ENCODE peak calls at places on chromosomes 5 and 9, in six cellular contexts. U is WERI-Rb-1, M is BE2C, G is GM10248, R is glutamatergic neuron, E is GM23338. N is an unnamed sample.

GRCh38 chr9:120856700-120857099 is 14.0 kb upstream of the PSMD5 start:
- DNase-seq in E (no peak), G (no peak), R (no peak), U (no peak), M (no peak), N (no peak)

GRCh38 chr9:123031963-123032362 is 1.5 kb upstream of the GPR21 start:
- DNase-seq in G (no peak), U (no peak), R (no peak), E (no peak), M (no peak), N (no peak)

GRCh38 chr9:97910273-97910844 is 11.9 kb downstream of the TRMO start:
- DNase-seq in U (no peak), R (no peak), G (no peak), M (no peak), E (no peak), N (no peak)

GRCh38 chr9:108270041-108270440 is 585.7 kb downstream of the ACTL7B start:
- DNase-seq in R (no peak), E (no peak), U (no peak), M (no peak), G (no peak), N (no peak)

GRCh38 chr5:13957032-13957645 is 12.7 kb upstream of the DNAH5 start:
- DNase-seq in E (peak), R (no peak), M (peak), U (peak), G (peak), N (peak)

GRCh38 chr5:74406844-74407243 is 233.7 kb downstream of the ENC1 start:
- DNase-seq in G (no peak), R (no peak), E (no peak), U (no peak), M (no peak), N (no peak)

GRCh38 chr5:36422957-36423356 is 121.3 kb upstream of the RANBP3L start:
- DNase-seq in E (no peak), M (no peak), R (no peak), U (no peak), G (no peak), N (no peak)

GRCh38 chr5:136712628-136713027 is 347.3 kb upstream of the TRPC7 start:
- DNase-seq in M (no peak), U (no peak), E (no peak), R (no peak), G (no peak), N (no peak)

GRCh38 chr9:136596630-136597031 is 50.8 kb upstream of the NOTCH1 start:
- DNase-seq in U (no peak), G (no peak), E (no peak), M (no peak), R (no peak), N (no peak)

GRCh38 chr9:137836831-137837241 is 40.7 kb upstream of the CACNA1B start:
- DNase-seq in E (peak), R (peak), G (no peak), M (peak), U (peak), N (no peak)

GRCh38 chr9:71796368-71796767 is 28.1 kb upstream of the CEMIP2 start:
- DNase-seq in E (no peak), M (no peak), G (no peak), R (no peak), U (no peak), N (no peak)

GRCh38 chr9:82492274-82492673 is 503.7 kb downstream of the SPATA31D1 start:
- DNase-seq in R (no peak), U (no peak), G (no peak), E (no peak), M (no peak), N (no peak)

GRCh38 chr5:73328665-73329064 is 119.9 kb downstream of the FOXD1 start:
- DNase-seq in M (no peak), U (no peak), G (no peak), E (no peak), R (no peak), N (no peak)

GRCh38 chr9:128575469-128575868 is 23.1 kb downstream of the SPTAN1 start:
- DNase-seq in U (no peak), E (no peak), R (peak), G (no peak), M (no peak), N (no peak)

GRCh38 chr5:108798866-108799265 is 51.2 kb downstream of the FER start:
- DNase-seq in M (no peak), U (no peak), R (no peak), G (no peak), E (no peak), N (no peak)

GRCh38 chr5:80275347-80275746 is 19.5 kb upstream of the SERINC5 start:
- DNase-seq in R (no peak), M (peak), G (no peak), U (no peak), E (peak), N (no peak)

GRCh38 chr9:82011133-82011532 is 22.6 kb downstream of the SPATA31D1 start:
- DNase-seq in U (no peak), G (no peak), R (no peak), E (no peak), M (no peak), N (no peak)

GRCh38 chr9:108860764-108861163 is 1.3 kb upstream of the ACTL7A start:
- DNase-seq in G (no peak), R (no peak), M (no peak), U (no peak), E (no peak), N (no peak)

GRCh38 chr5:139636207-139636792 is 11.8 kb upstream of the CXXC5 start:
- DNase-seq in R (no peak), G (peak), U (no peak), E (no peak), M (no peak), N (peak)

GRCh38 chr9:118954822-118955221 is 414.4 kb downstream of the BRINP1 start:
- DNase-seq in G (no peak), U (no peak), R (no peak), E (no peak), M (no peak), N (no peak)

GRCh38 chr9:72585737-72586136 is 64.3 kb downstream of the TMC1 start:
- DNase-seq in U (no peak), G (no peak), E (no peak), R (no peak), M (no peak), N (no peak)

GRCh38 chr5:123098767-123099513 is 9.9 kb downstream of the PRDM6 start:
- DNase-seq in M (no peak), U (no peak), G (no peak), R (no peak), E (peak), N (no peak)

GRCh38 chr5:121976979-121977378 is 15.2 kb downstream of the SRFBP1 start:
- DNase-seq in E (no peak), U (no peak), G (no peak), R (no peak), M (no peak), N (no peak)

GRCh38 chr5:35230043-35230611 is at the start of gene PRLR:
- DNase-seq in M (no peak), E (peak), G (peak), U (no peak), R (peak), N (peak)

GRCh38 chr5:172716796-172717313 is 54.1 kb downstream of the DUSP1 start:
- DNase-seq in M (peak), G (peak), U (peak), E (peak), R (peak), N (peak)

GRCh38 chr9:113590991-113591898 is 127.7 kb downstream of the RGS3 start:
- DNase-seq in G (peak), E (peak), U (peak), M (peak), R (peak), N (peak)

GRCh38 chr9:133023117-133023890 is 7.5 kb upstream of the GTF3C5 start:
- DNase-seq in R (no peak), E (peak), M (peak), U (peak), G (peak), N (peak)

GRCh38 chr9:89814340-89815040 is 209.7 kb downstream of the GADD45G start:
- DNase-seq in G (peak), M (peak), U (peak), E (no peak), R (peak), N (peak)
- TF ChIP-seq CTCF in G (no peak), M (peak), U (peak), E (no peak), R (peak), N (no peak)

DNA sequence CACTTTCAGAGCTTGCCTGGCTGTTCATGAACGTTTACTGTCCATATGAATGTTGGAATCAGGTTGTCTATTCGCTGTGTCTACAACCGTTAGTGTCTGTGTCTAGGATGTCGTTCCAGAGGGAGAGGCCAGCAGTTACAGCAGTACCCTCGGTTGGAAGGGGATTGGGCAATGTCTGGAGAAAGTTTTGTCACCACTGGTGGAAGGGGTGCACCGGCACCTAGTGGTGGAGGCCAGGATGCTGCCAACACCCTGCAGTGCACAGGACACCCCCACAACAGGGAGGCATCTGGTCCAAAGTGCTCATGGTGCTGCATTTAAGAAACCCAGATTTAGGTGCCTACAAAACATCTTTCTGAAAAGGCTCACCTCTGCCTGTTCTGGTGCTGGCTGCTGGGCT is 220.7 kb downstream of the FANCC start:
- DNase-seq in U (no peak), E (no peak), M (no peak), G (no peak), R (no peak), N (no peak)
- TF ChIP-seq CTCF in U (peak), E (no peak), M (peak), G (no peak), R (no peak), N (no peak)

GRCh38 chr9:76980566-76980965 is 38.9 kb upstream of the FOXB2 start:
- DNase-seq in M (no peak), G (no peak), U (no peak), E (no peak), R (no peak), N (no peak)
- TF ChIP-seq CTCF in M (no peak), G (no peak), U (no peak), E (no peak), R (no peak), N (no peak)

DNA sequence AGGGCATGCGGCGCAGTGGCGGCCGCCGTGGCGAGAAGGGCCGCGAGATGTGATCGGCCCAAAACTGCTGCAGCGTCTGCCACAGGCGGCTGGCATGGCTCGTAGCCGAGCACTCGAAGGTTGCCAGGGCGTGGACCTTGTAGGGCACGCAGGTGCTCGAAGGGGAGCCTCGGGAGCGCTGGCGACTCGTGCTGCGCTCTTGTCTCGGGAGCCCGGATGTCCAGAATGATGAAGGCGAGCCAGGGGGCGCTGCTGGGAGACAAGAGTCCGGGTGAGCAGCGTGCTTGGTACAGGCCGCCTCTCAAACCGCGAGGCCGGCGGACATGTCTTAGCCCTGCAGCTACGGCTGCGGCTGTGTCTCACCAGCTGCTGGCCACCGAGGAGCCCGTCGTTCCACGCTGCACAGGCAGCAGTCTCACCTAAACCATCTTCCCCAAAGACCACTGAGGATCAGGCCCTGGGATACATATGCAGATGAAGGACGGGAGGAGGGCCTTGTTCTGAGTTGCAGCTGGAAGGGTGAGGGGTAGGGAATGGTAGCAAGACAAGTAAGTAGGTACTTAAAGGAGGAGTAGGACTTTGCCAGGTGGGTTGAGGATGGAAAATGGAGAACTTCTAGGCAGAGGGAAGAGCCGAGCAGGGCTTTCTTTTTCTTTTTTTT is 1.7 kb downstream of the CBY3 start:
- DNase-seq in R (peak), E (peak), U (peak), M (peak), G (peak), N (peak)
- TF ChIP-seq CTCF in R (no peak), E (peak), U (no peak), M (no peak), G (peak), N (peak)